ENCODE peak calls at places on chromosome 20, in nine cellular contexts. G, J, V, B, A, D, K, E and Y are unnamed samples.

GRCh38 chr20:24100370-24101011 is 111.9 kb upstream of the GGTLC1 start:
- DNase-seq in G (peak), J (peak), V (no peak), B (peak), A (peak), D (peak), K (no peak), E (peak), Y (peak)

GRCh38 chr20:25282796-25283195 is 34.9 kb downstream of the PYGB start:
- DNase-seq in G (no peak), J (peak), V (no peak), B (no peak), A (no peak), D (no peak), K (no peak), E (no peak), Y (no peak)

GRCh38 chr20:25325997-25326396 is 64.6 kb downstream of the ABHD12 start:
- DNase-seq in G (no peak), J (no peak), V (no peak), B (no peak), A (no peak), D (no peak), K (no peak), E (no peak), Y (no peak)

GRCh38 chr20:44174996-44175766 is 11.8 kb downstream of the JPH2 start:
- DNase-seq in G (no peak), J (no peak), V (no peak), B (no peak), A (no peak), D (no peak), K (no peak), E (no peak), Y (no peak)

GRCh38 chr20:5491463-5491862 is 174.7 kb upstream of the PROKR2 start:
- DNase-seq in G (no peak), J (no peak), V (no peak), B (no peak), A (no peak), D (no peak), K (no peak), E (no peak), Y (no peak)

GRCh38 chr20:33566781-33567603 is 77.1 kb downstream of the CBFA2T2 start:
- DNase-seq in G (no peak), J (no peak), V (no peak), B (no peak), A (no peak), D (no peak), K (no peak), E (no peak), Y (no peak)

GRCh38 chr20:44918342-44918741 is 8.5 kb downstream of the PABPC1L start:
- DNase-seq in G (no peak), J (no peak), V (no peak), B (no peak), A (no peak), D (no peak), K (no peak), E (no peak), Y (no peak)

GRCh38 chr20:6295477-6296256 is 172.8 kb upstream of the FERMT1 start:
- DNase-seq in G (no peak), J (no peak), V (no peak), B (no peak), A (no peak), D (no peak), K (no peak), E (no peak), Y (no peak)

GRCh38 chr20:44017905-44018683 is 103.4 kb downstream of the TOX2 start:
- DNase-seq in G (no peak), J (peak), V (no peak), B (no peak), A (peak), D (peak), K (peak), E (no peak), Y (no peak)

GRCh38 chr20:35327074-35327976 is 35.1 kb upstream of the FAM83C start:
- DNase-seq in G (no peak), J (no peak), V (no peak), B (no peak), A (no peak), D (peak), K (no peak), E (no peak), Y (no peak)

GRCh38 chr20:44187763-44188709 is 1.0 kb upstream of the JPH2 start:
- DNase-seq in G (no peak), J (peak), V (no peak), B (no peak), A (no peak), D (peak), K (peak), E (no peak), Y (no peak)

GRCh38 chr20:6920991-6921613 is 153.6 kb downstream of the BMP2 start:
- DNase-seq in G (no peak), J (no peak), V (no peak), B (no peak), A (no peak), D (peak), K (no peak), E (no peak), Y (no peak)

GRCh38 chr20:24211972-24212371 is 223.4 kb upstream of the GGTLC1 start:
- DNase-seq in G (no peak), J (no peak), V (no peak), B (no peak), A (no peak), D (no peak), K (no peak), E (no peak), Y (no peak)

GRCh38 chr20:56447227-56447626 is 21.2 kb upstream of the RTF2 start:
- DNase-seq in G (no peak), J (no peak), V (peak), B (no peak), A (no peak), D (no peak), K (no peak), E (no peak), Y (no peak)

GRCh38 chr20:34512266-34512954 is 3.8 kb upstream of the DYNLRB1 start:
- DNase-seq in G (no peak), J (no peak), V (no peak), B (no peak), A (no peak), D (peak), K (no peak), E (no peak), Y (no peak)

GRCh38 chr20:59157064-59157463 is 6.6 kb upstream of the ZNF831 start:
- DNase-seq in G (no peak), J (no peak), V (no peak), B (no peak), A (no peak), D (no peak), K (no peak), E (no peak), Y (no peak)

GRCh38 chr20:59733326-59733725 is 129.0 kb downstream of the PHACTR3 start:
- DNase-seq in G (no peak), J (no peak), V (no peak), B (no peak), A (no peak), D (no peak), K (no peak), E (no peak), Y (no peak)

GRCh38 chr20:31866221-31866620 is 4.1 kb downstream of the DUSP15 start:
- DNase-seq in G (no peak), J (no peak), V (no peak), B (no peak), A (no peak), D (no peak), K (no peak), E (no peak), Y (no peak)
- TF ChIP-seq CTCF in G (no peak), J (no peak), V (no peak), B (no peak), A (no peak), D (no peak), K (no peak), E (no peak), Y (no peak)

DNA sequence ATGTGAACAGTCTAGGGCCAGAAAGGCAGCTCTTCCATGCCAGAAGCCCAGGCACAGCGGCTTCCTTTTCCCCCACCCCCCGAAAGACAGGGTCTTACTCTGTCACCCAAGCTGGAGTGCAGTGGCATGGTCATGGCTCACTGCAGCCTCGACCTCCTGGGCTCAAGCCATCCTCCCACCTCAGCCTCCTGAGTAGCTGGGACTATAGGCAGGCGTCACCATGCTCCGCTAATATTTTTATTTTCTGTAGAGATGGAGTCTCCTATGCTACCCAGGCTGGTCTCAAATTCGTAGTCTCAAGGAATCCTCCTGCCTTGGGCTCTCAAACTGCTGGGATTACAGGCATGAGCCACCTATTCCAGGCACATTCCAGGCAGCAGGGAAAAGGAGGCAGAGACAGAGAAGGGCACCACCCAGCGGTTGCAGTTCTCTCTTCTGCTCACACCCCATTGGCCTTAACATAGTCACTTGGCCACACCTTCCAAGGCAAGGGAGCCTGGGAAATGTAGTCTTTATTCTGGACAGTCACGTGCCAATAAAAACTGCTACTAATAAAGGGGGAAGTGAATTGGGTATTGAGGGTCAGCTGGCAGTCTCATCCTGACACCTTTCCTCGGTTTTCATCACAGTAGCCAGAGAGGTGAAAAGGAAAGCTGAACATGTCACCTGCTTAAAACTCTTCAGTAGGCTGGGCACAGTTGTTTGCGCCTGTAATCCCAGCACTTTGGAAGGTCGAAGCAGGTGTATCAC is 205.9 kb downstream of the ZMYND8 start:
- DNase-seq in G (peak), J (peak), V (peak), B (peak), A (peak), D (peak), K (no peak), E (peak), Y (peak)
- TF ChIP-seq CTCF in G (peak), J (peak), V (peak), B (peak), A (peak), D (peak), K (peak), E (no peak), Y (peak)

GRCh38 chr20:22285555-22285954 is 298.8 kb downstream of the FOXA2 start:
- DNase-seq in G (no peak), J (no peak), V (no peak), B (no peak), A (no peak), D (no peak), K (no peak), E (no peak), Y (no peak)
- TF ChIP-seq CTCF in G (no peak), J (no peak), V (peak), B (no peak), A (no peak), D (no peak), K (no peak), E (no peak), Y (no peak)

GRCh38 chr20:53642196-53643030 is 48.8 kb upstream of the ZNF217 start:
- DNase-seq in G (no peak), J (no peak), V (no peak), B (no peak), A (no peak), D (peak), K (peak), E (peak), Y (peak)
- TF ChIP-seq CTCF in G (peak), J (no peak), V (no peak), B (no peak), A (no peak), D (no peak), K (no peak), E (no peak), Y (no peak)

GRCh38 chr20:63178445-63178818 is 37.5 kb downstream of the YTHDF1 start:
- DNase-seq in G (no peak), J (no peak), V (peak), B (no peak), A (no peak), D (no peak), K (no peak), E (no peak), Y (no peak)

GRCh38 chr20:63179876-63180275 is 36.1 kb downstream of the YTHDF1 start:
- DNase-seq in G (no peak), J (no peak), V (no peak), B (no peak), A (no peak), D (no peak), K (no peak), E (no peak), Y (no peak)

GRCh38 chr20:63177785-63178444 is 38.0 kb downstream of the YTHDF1 start:
- DNase-seq in G (no peak), J (no peak), V (no peak), B (no peak), A (no peak), D (peak), K (no peak), E (no peak), Y (no peak)

GRCh38 chr20:63180541-63181185 is 35.3 kb downstream of the YTHDF1 start:
- DNase-seq in G (no peak), J (no peak), V (no peak), B (no peak), A (no peak), D (no peak), K (no peak), E (no peak), Y (no peak)

GRCh38 chr20:63178889-63179751 is 36.8 kb downstream of the YTHDF1 start:
- DNase-seq in G (peak), J (no peak), V (peak), B (peak), A (no peak), D (peak), K (no peak), E (no peak), Y (no peak)
- TF ChIP-seq CTCF in G (peak), J (no peak), V (peak), B (peak), A (peak), D (peak), K (peak), E (no peak), Y (no peak)

GRCh38 chr20:32463642-32464400 is 105.7 kb downstream of the ASXL1 start:
- DNase-seq in G (no peak), J (no peak), V (no peak), B (no peak), A (no peak), D (no peak), K (no peak), E (no peak), Y (no peak)

GRCh38 chr20:32465092-32465900 is 107.2 kb downstream of the ASXL1 start:
- DNase-seq in G (no peak), J (peak), V (no peak), B (no peak), A (peak), D (peak), K (no peak), E (no peak), Y (no peak)

GRCh38 chr20:32464401-32465091 is 106.4 kb downstream of the ASXL1 start:
- DNase-seq in G (no peak), J (no peak), V (no peak), B (no peak), A (no peak), D (no peak), K (no peak), E (no peak), Y (no peak)

GRCh38 chr20:32461836-32462600 is 103.9 kb downstream of the ASXL1 start:
- DNase-seq in G (no peak), J (no peak), V (no peak), B (no peak), A (no peak), D (no peak), K (no peak), E (no peak), Y (no peak)

DNA sequence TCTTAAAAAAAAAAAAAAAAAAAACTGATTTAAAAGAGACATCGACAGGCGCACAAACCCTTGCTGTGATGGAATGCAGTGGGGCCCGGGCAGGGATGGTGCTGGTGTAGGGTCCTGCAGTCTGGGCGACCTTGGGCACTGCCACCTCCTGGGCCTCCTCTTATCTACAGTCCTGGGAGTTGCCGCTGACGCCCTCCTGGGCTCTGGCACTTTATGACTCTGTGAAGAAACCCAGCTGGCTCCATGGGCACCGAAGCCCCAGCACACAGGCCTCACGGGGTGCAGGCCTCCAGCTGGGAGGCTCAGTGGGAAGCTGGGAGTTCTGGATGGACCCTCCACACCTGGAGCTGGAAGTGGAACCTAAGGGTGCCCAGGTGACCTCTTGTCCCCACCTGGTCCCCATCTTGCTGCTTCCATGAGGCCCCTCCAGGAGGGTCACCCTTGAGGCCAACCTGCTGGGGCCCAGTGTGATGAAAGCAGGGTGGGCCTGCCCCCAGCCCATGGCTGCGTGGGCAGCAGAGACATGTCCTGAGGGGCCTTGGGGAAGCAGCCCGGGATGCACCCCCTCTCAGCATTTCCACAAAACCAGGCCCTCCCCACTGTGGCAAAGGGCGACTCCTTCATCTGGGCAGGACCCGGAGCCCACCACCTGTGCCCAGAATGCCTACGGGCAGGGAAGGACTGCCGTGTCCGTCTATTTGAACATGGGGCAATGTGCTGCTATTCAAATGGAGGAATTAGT is 104.9 kb downstream of the ASXL1 start:
- DNase-seq in G (no peak), J (no peak), V (no peak), B (no peak), A (no peak), D (no peak), K (no peak), E (no peak), Y (no peak)
- TF ChIP-seq CTCF in G (no peak), J (no peak), V (no peak), B (no peak), A (no peak), D (no peak), K (no peak), E (no peak), Y (no peak)

GRCh38 chr20:17062712-17063111 is 164.1 kb upstream of the PCSK2 start:
- DNase-seq in G (no peak), J (no peak), V (no peak), B (no peak), A (no peak), D (no peak), K (no peak), E (no peak), Y (no peak)
- TF ChIP-seq CTCF in G (no peak), J (no peak), V (no peak), B (no peak), A (no peak), D (no peak), K (no peak), E (no peak), Y (no peak)

DNA sequence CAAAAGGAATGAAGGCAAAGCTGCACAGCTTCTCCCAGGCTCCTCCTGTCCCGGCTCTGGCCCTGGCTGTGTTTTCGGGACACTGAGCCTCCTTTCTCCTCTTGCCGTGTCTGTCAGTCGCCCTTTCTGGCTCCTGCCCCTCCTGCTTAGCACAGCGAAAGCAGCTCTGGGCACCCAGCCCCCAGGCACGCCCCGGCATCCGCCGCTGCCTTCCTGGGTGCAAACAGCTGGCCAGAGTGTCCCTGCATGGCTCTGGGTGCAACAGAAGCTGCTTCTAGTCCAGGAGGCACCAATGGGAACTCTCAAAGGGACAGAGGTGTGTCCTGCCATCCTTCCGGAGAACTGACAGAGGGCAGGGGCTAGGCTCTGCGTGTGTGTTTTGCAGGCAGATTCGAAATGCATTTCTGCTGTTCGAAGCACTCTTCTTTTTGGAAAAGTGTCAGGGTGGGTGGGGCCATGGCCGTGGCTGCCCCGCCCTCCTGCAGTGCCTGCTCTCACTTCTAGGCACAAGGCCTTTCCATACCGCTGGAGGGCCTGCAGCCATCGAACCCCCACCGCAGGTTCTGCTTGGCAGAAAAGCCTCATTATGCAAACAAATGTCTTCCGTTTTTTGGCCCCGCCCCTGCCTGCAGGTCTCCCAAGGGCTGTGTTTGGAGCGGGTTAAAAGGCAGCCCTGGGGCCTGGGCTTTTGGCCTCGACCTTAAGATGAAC is 15.5 kb downstream of the COL9A3 start:
- DNase-seq in G (no peak), J (no peak), V (peak), B (peak), A (no peak), D (no peak), K (no peak), E (no peak), Y (no peak)
- TF ChIP-seq CTCF in G (no peak), J (no peak), V (no peak), B (no peak), A (no peak), D (no peak), K (no peak), E (no peak), Y (no peak)

GRCh38 chr20:20731945-20732296 is 19.5 kb upstream of the RALGAPA2 start:
- DNase-seq in G (no peak), J (no peak), V (no peak), B (no peak), A (no peak), D (peak), K (no peak), E (peak), Y (no peak)
- TF ChIP-seq CTCF in G (no peak), J (no peak), V (no peak), B (no peak), A (no peak), D (no peak), K (no peak), E (no peak), Y (no peak)

GRCh38 chr20:38651562-38651961 is 50.0 kb downstream of the ARHGAP40 start:
- DNase-seq in G (no peak), J (no peak), V (no peak), B (no peak), A (no peak), D (no peak), K (no peak), E (no peak), Y (no peak)

GRCh38 chr20:38651154-38651553 is 49.5 kb downstream of the ARHGAP40 start:
- DNase-seq in G (no peak), J (no peak), V (no peak), B (no peak), A (no peak), D (no peak), K (no peak), E (no peak), Y (no peak)

GRCh38 chr20:38645980-38646858 is 44.6 kb downstream of the ARHGAP40 start:
- DNase-seq in G (peak), J (peak), V (peak), B (peak), A (peak), D (peak), K (no peak), E (peak), Y (peak)

GRCh38 chr20:38650010-38650409 is 48.4 kb downstream of the ARHGAP40 start:
- DNase-seq in G (no peak), J (no peak), V (no peak), B (no peak), A (no peak), D (no peak), K (no peak), E (no peak), Y (no peak)

GRCh38 chr20:38649275-38649891 is 47.8 kb downstream of the ARHGAP40 start:
- DNase-seq in G (no peak), J (no peak), V (peak), B (peak), A (no peak), D (peak), K (no peak), E (no peak), Y (peak)
- TF ChIP-seq CTCF in G (peak), J (no peak), V (peak), B (peak), A (peak), D (peak), K (peak), E (no peak), Y (no peak)